ENCODE peak calls at places on chromosomes 3 and 15, in ten cellular contexts. One of them, this sample, is unnamed.

GRCh38 chr3:195421410-195421809 is 21.4 kb downstream of the ACAP2 start:
- DNase-seq in GM12878: no peak
- DNase-seq in GM12865: no peak
- DNase-seq in stomach: no peak
- DNase-seq in GM23338: no peak
- DNase-seq in esophagus squamous epithelium: no peak
- DNase-seq in OCI-LY7: no peak
- DNase-seq in AG04450: no peak
- DNase-seq in fibroblast of lung: peak
- DNase-seq in HCT116: no peak
- DNase-seq in this sample: no peak

GRCh38 chr15:69400850-69401249 is 13.3 kb upstream of the KIF23 start:
- DNase-seq in GM12878: no peak
- DNase-seq in OCI-LY7: no peak
- DNase-seq in AG04450: no peak
- DNase-seq in stomach: no peak
- DNase-seq in HCT116: no peak
- DNase-seq in GM23338: peak
- DNase-seq in fibroblast of lung: no peak
- DNase-seq in GM12865: peak
- DNase-seq in esophagus squamous epithelium: no peak
- DNase-seq in this sample: no peak

GRCh38 chr3:122415104-122415744 is 638 bp downstream of the WDR5B start:
- DNase-seq in OCI-LY7: peak
- DNase-seq in stomach: peak
- DNase-seq in esophagus squamous epithelium: no peak
- DNase-seq in GM12878: peak
- DNase-seq in GM12865: peak
- DNase-seq in HCT116: peak
- DNase-seq in AG04450: no peak
- DNase-seq in GM23338: peak
- DNase-seq in fibroblast of lung: peak
- DNase-seq in this sample: peak

GRCh38 chr15:58066042-58066867 is 744 bp upstream of the ALDH1A2 start:
- DNase-seq in OCI-LY7: peak
- DNase-seq in HCT116: peak
- DNase-seq in GM12878: no peak
- DNase-seq in esophagus squamous epithelium: no peak
- DNase-seq in GM23338: peak
- DNase-seq in AG04450: no peak
- DNase-seq in fibroblast of lung: peak
- DNase-seq in stomach: peak
- DNase-seq in GM12865: peak
- DNase-seq in this sample: peak

GRCh38 chr3:78846688-78847087 is 921.1 kb downstream of the ROBO1 start:
- DNase-seq in OCI-LY7: no peak
- DNase-seq in stomach: no peak
- DNase-seq in fibroblast of lung: peak
- DNase-seq in GM12865: no peak
- DNase-seq in AG04450: peak
- DNase-seq in GM23338: no peak
- DNase-seq in HCT116: no peak
- DNase-seq in esophagus squamous epithelium: no peak
- DNase-seq in GM12878: no peak
- DNase-seq in this sample: peak

GRCh38 chr3:87198774-87199173 is 28.3 kb upstream of the CHMP2B start:
- DNase-seq in stomach: no peak
- DNase-seq in esophagus squamous epithelium: no peak
- DNase-seq in OCI-LY7: no peak
- DNase-seq in GM12878: no peak
- DNase-seq in AG04450: no peak
- DNase-seq in GM23338: no peak
- DNase-seq in GM12865: no peak
- DNase-seq in fibroblast of lung: no peak
- DNase-seq in HCT116: no peak
- DNase-seq in this sample: no peak

GRCh38 chr15:51046799-51047449 is 47.8 kb downstream of the TNFAIP8L3 start:
- DNase-seq in stomach: peak
- DNase-seq in fibroblast of lung: peak
- DNase-seq in GM23338: no peak
- DNase-seq in OCI-LY7: no peak
- DNase-seq in esophagus squamous epithelium: no peak
- DNase-seq in GM12865: no peak
- DNase-seq in AG04450: peak
- DNase-seq in GM12878: no peak
- DNase-seq in HCT116: no peak
- DNase-seq in this sample: peak

GRCh38 chr15:79025201-79025600 is 65.4 kb downstream of the RASGRF1 start:
- DNase-seq in OCI-LY7: peak
- DNase-seq in GM12865: peak
- DNase-seq in HCT116: no peak
- DNase-seq in esophagus squamous epithelium: no peak
- DNase-seq in stomach: no peak
- DNase-seq in GM23338: peak
- DNase-seq in fibroblast of lung: no peak
- DNase-seq in GM12878: no peak
- DNase-seq in AG04450: no peak
- DNase-seq in this sample: no peak

GRCh38 chr3:43895573-43895972 is 204.8 kb downstream of the ABHD5 start:
- DNase-seq in esophagus squamous epithelium: no peak
- DNase-seq in HCT116: no peak
- DNase-seq in OCI-LY7: no peak
- DNase-seq in GM23338: no peak
- DNase-seq in stomach: no peak
- DNase-seq in fibroblast of lung: no peak
- DNase-seq in AG04450: no peak
- DNase-seq in GM12878: no peak
- DNase-seq in GM12865: no peak
- DNase-seq in this sample: no peak

GRCh38 chr3:14492948-14493881 is 46.9 kb downstream of the GRIP2 start:
- DNase-seq in GM12878: no peak
- DNase-seq in fibroblast of lung: no peak
- DNase-seq in stomach: no peak
- DNase-seq in AG04450: no peak
- DNase-seq in OCI-LY7: no peak
- DNase-seq in GM23338: no peak
- DNase-seq in HCT116: no peak
- DNase-seq in esophagus squamous epithelium: no peak
- DNase-seq in GM12865: no peak
- DNase-seq in this sample: no peak

GRCh38 chr15:27574541-27575054 is 524.5 kb downstream of the OCA2 start:
- DNase-seq in AG04450: no peak
- DNase-seq in fibroblast of lung: no peak
- DNase-seq in GM23338: no peak
- DNase-seq in OCI-LY7: no peak
- DNase-seq in esophagus squamous epithelium: no peak
- DNase-seq in HCT116: no peak
- DNase-seq in GM12865: no peak
- DNase-seq in stomach: no peak
- DNase-seq in GM12878: no peak
- DNase-seq in this sample: no peak

GRCh38 chr3:107969994-107970896 is 120.6 kb downstream of the CD47 start:
- DNase-seq in GM23338: no peak
- DNase-seq in OCI-LY7: no peak
- DNase-seq in HCT116: no peak
- DNase-seq in stomach: no peak
- DNase-seq in fibroblast of lung: peak
- DNase-seq in GM12878: no peak
- DNase-seq in AG04450: no peak
- DNase-seq in esophagus squamous epithelium: no peak
- DNase-seq in GM12865: no peak
- DNase-seq in this sample: peak

GRCh38 chr3:105458518-105459215 is 92.0 kb downstream of the ALCAM start:
- DNase-seq in GM12878: no peak
- DNase-seq in AG04450: no peak
- DNase-seq in OCI-LY7: no peak
- DNase-seq in HCT116: no peak
- DNase-seq in fibroblast of lung: no peak
- DNase-seq in stomach: no peak
- DNase-seq in GM23338: no peak
- DNase-seq in GM12865: no peak
- DNase-seq in esophagus squamous epithelium: no peak
- DNase-seq in this sample: peak

GRCh38 chr3:21638488-21638887 is 112.5 kb downstream of the ZNF385D start:
- DNase-seq in GM12878: no peak
- DNase-seq in HCT116: no peak
- DNase-seq in esophagus squamous epithelium: no peak
- DNase-seq in fibroblast of lung: no peak
- DNase-seq in OCI-LY7: no peak
- DNase-seq in stomach: no peak
- DNase-seq in AG04450: no peak
- DNase-seq in GM12865: no peak
- DNase-seq in GM23338: no peak
- DNase-seq in this sample: no peak

GRCh38 chr3:191648787-191649186 is 187.8 kb downstream of the PYDC2 start:
- DNase-seq in stomach: no peak
- DNase-seq in OCI-LY7: no peak
- DNase-seq in GM23338: no peak
- DNase-seq in fibroblast of lung: no peak
- DNase-seq in GM12865: no peak
- DNase-seq in HCT116: no peak
- DNase-seq in AG04450: no peak
- DNase-seq in GM12878: no peak
- DNase-seq in esophagus squamous epithelium: no peak
- DNase-seq in this sample: no peak

GRCh38 chr3:102466001-102466400 is 31.2 kb downstream of the ZPLD1 start:
- DNase-seq in GM23338: peak
- DNase-seq in fibroblast of lung: no peak
- DNase-seq in GM12865: no peak
- DNase-seq in esophagus squamous epithelium: no peak
- DNase-seq in OCI-LY7: no peak
- DNase-seq in HCT116: peak
- DNase-seq in GM12878: no peak
- DNase-seq in AG04450: no peak
- DNase-seq in stomach: no peak
- DNase-seq in this sample: no peak

GRCh38 chr3:119245778-119246177 is 5.1 kb upstream of the B4GALT4 start:
- DNase-seq in GM12865: no peak
- DNase-seq in AG04450: no peak
- DNase-seq in GM12878: no peak
- DNase-seq in GM23338: no peak
- DNase-seq in stomach: peak
- DNase-seq in fibroblast of lung: no peak
- DNase-seq in HCT116: no peak
- DNase-seq in OCI-LY7: no peak
- DNase-seq in esophagus squamous epithelium: no peak
- DNase-seq in this sample: no peak

GRCh38 chr3:36681867-36682266 is 82.5 kb downstream of the DCLK3 start:
- DNase-seq in GM12878: no peak
- DNase-seq in stomach: no peak
- DNase-seq in esophagus squamous epithelium: no peak
- DNase-seq in HCT116: no peak
- DNase-seq in fibroblast of lung: no peak
- DNase-seq in GM12865: peak
- DNase-seq in OCI-LY7: peak
- DNase-seq in GM23338: no peak
- DNase-seq in AG04450: no peak
- DNase-seq in this sample: no peak

GRCh38 chr3:36679384-36680200 is 84.8 kb downstream of the DCLK3 start:
- DNase-seq in esophagus squamous epithelium: no peak
- DNase-seq in OCI-LY7: no peak
- DNase-seq in HCT116: peak
- DNase-seq in GM12878: no peak
- DNase-seq in AG04450: peak
- DNase-seq in GM23338: no peak
- DNase-seq in stomach: no peak
- DNase-seq in fibroblast of lung: peak
- DNase-seq in GM12865: peak
- DNase-seq in this sample: peak

GRCh38 chr3:36678216-36679013 is 85.9 kb downstream of the DCLK3 start:
- DNase-seq in OCI-LY7: no peak
- DNase-seq in GM12878: no peak
- DNase-seq in HCT116: no peak
- DNase-seq in GM23338: no peak
- DNase-seq in esophagus squamous epithelium: no peak
- DNase-seq in GM12865: no peak
- DNase-seq in stomach: no peak
- DNase-seq in fibroblast of lung: peak
- DNase-seq in AG04450: no peak
- DNase-seq in this sample: peak

GRCh38 chr3:36674816-36675215 is 89.5 kb downstream of the DCLK3 start:
- DNase-seq in GM12865: peak
- DNase-seq in stomach: no peak
- DNase-seq in fibroblast of lung: no peak
- DNase-seq in AG04450: no peak
- DNase-seq in esophagus squamous epithelium: no peak
- DNase-seq in GM12878: no peak
- DNase-seq in GM23338: no peak
- DNase-seq in HCT116: no peak
- DNase-seq in OCI-LY7: no peak
- DNase-seq in this sample: no peak

GRCh38 chr3:36677331-36678007 is 86.9 kb downstream of the DCLK3 start:
- DNase-seq in fibroblast of lung: peak
- DNase-seq in GM12865: peak
- DNase-seq in GM23338: peak
- DNase-seq in OCI-LY7: no peak
- DNase-seq in esophagus squamous epithelium: no peak
- DNase-seq in AG04450: peak
- DNase-seq in stomach: no peak
- DNase-seq in HCT116: peak
- DNase-seq in GM12878: no peak
- DNase-seq in this sample: peak
- TF ChIP-seq CTCF in fibroblast of lung: no peak
- TF ChIP-seq CTCF in GM12865: no peak
- TF ChIP-seq CTCF in GM23338: no peak
- TF ChIP-seq CTCF in OCI-LY7: no peak
- TF ChIP-seq CTCF in esophagus squamous epithelium: no peak
- TF ChIP-seq CTCF in AG04450: no peak
- TF ChIP-seq CTCF in stomach: no peak
- TF ChIP-seq CTCF in HCT116: no peak
- TF ChIP-seq CTCF in GM12878: no peak
- TF ChIP-seq CTCF in this sample: peak

GRCh38 chr15:23566070-23567050 is 886 bp downstream of the MKRN3 start:
- DNase-seq in stomach: no peak
- DNase-seq in GM12878: no peak
- DNase-seq in OCI-LY7: no peak
- DNase-seq in GM23338: no peak
- DNase-seq in esophagus squamous epithelium: no peak
- DNase-seq in HCT116: peak
- DNase-seq in fibroblast of lung: peak
- DNase-seq in AG04450: no peak
- DNase-seq in GM12865: no peak
- DNase-seq in this sample: no peak
- H3K4me3 ChIP-seq in stomach: peak
- H3K4me3 ChIP-seq in GM12878: no peak
- H3K4me3 ChIP-seq in OCI-LY7: no peak
- H3K4me3 ChIP-seq in GM23338: no peak
- H3K4me3 ChIP-seq in esophagus squamous epithelium: peak
- H3K4me3 ChIP-seq in HCT116: peak
- H3K4me3 ChIP-seq in fibroblast of lung: peak
- H3K4me3 ChIP-seq in AG04450: peak
- H3K4me3 ChIP-seq in GM12865: no peak
- H3K4me3 ChIP-seq in this sample: peak

GRCh38 chr3:46705022-46705530 is 3.9 kb downstream of the TMIE start:
- DNase-seq in fibroblast of lung: peak
- DNase-seq in GM23338: peak
- DNase-seq in AG04450: peak
- DNase-seq in OCI-LY7: peak
- DNase-seq in esophagus squamous epithelium: no peak
- DNase-seq in GM12878: peak
- DNase-seq in HCT116: no peak
- DNase-seq in GM12865: peak
- DNase-seq in stomach: peak
- DNase-seq in this sample: peak
- TF ChIP-seq CTCF in fibroblast of lung: peak
- TF ChIP-seq CTCF in GM23338: peak
- TF ChIP-seq CTCF in AG04450: peak
- TF ChIP-seq CTCF in OCI-LY7: peak
- TF ChIP-seq CTCF in esophagus squamous epithelium: peak
- TF ChIP-seq CTCF in GM12878: peak
- TF ChIP-seq CTCF in HCT116: peak
- TF ChIP-seq CTCF in GM12865: peak
- TF ChIP-seq CTCF in stomach: peak
- TF ChIP-seq CTCF in this sample: peak

GRCh38 chr15:83379574-83379973 is 67.6 kb upstream of the SH3GL3 start:
- DNase-seq in GM12878: no peak
- DNase-seq in AG04450: no peak
- DNase-seq in HCT116: peak
- DNase-seq in stomach: no peak
- DNase-seq in GM12865: no peak
- DNase-seq in OCI-LY7: no peak
- DNase-seq in GM23338: peak
- DNase-seq in esophagus squamous epithelium: no peak
- DNase-seq in fibroblast of lung: no peak
- DNase-seq in this sample: peak
- H3K4me3 ChIP-seq in GM12878: no peak
- H3K4me3 ChIP-seq in AG04450: no peak
- H3K4me3 ChIP-seq in HCT116: peak
- H3K4me3 ChIP-seq in stomach: no peak
- H3K4me3 ChIP-seq in GM12865: no peak
- H3K4me3 ChIP-seq in OCI-LY7: no peak
- H3K4me3 ChIP-seq in GM23338: peak
- H3K4me3 ChIP-seq in esophagus squamous epithelium: peak
- H3K4me3 ChIP-seq in fibroblast of lung: no peak
- H3K4me3 ChIP-seq in this sample: no peak